ENCODE peak calls at places on chromosomes 4 and X, in eight cellular contexts. One of them, this sample, is unnamed.

GRCh38 chr4:40909363-40909876 is 159.7 kb downstream of the NSUN7 start:
- DNase-seq in body of pancreas: no peak
- DNase-seq in pancreas: no peak
- DNase-seq in Peyer's patch: no peak
- DNase-seq in OCI-LY7: no peak
- DNase-seq in spleen: no peak
- DNase-seq in lower leg skin: no peak
- DNase-seq in ovary: no peak
- DNase-seq in this sample: peak

GRCh38 chr4:37749398-37749988 is 63.3 kb upstream of the RELL1 start:
- DNase-seq in OCI-LY7: peak
- DNase-seq in body of pancreas: no peak
- DNase-seq in lower leg skin: no peak
- DNase-seq in ovary: no peak
- DNase-seq in spleen: no peak
- DNase-seq in Peyer's patch: no peak
- DNase-seq in pancreas: no peak
- DNase-seq in this sample: no peak

GRCh38 chrX:109911046-109911445 is 91.9 kb upstream of the TMEM164 start:
- DNase-seq in ovary: no peak
- DNase-seq in body of pancreas: no peak
- DNase-seq in Peyer's patch: no peak
- DNase-seq in OCI-LY7: no peak
- DNase-seq in lower leg skin: no peak
- DNase-seq in pancreas: no peak
- DNase-seq in spleen: no peak
- DNase-seq in this sample: no peak

GRCh38 chr4:86497980-86498379 is 96.1 kb upstream of the PTPN13 start:
- DNase-seq in Peyer's patch: no peak
- DNase-seq in body of pancreas: no peak
- DNase-seq in lower leg skin: peak
- DNase-seq in OCI-LY7: no peak
- DNase-seq in spleen: no peak
- DNase-seq in ovary: no peak
- DNase-seq in pancreas: no peak
- DNase-seq in this sample: no peak

GRCh38 chr4:81607947-81608346 is 136.2 kb upstream of the RASGEF1B start:
- DNase-seq in OCI-LY7: no peak
- DNase-seq in pancreas: no peak
- DNase-seq in Peyer's patch: no peak
- DNase-seq in ovary: no peak
- DNase-seq in spleen: no peak
- DNase-seq in body of pancreas: peak
- DNase-seq in lower leg skin: no peak
- DNase-seq in this sample: no peak

GRCh38 chr4:89305028-89305427 is 2.6 kb downstream of the GPRIN3 start:
- DNase-seq in pancreas: no peak
- DNase-seq in ovary: no peak
- DNase-seq in spleen: no peak
- DNase-seq in OCI-LY7: no peak
- DNase-seq in Peyer's patch: no peak
- DNase-seq in lower leg skin: no peak
- DNase-seq in body of pancreas: no peak
- DNase-seq in this sample: no peak

GRCh38 chr4:182743815-182744214 is 173.4 kb downstream of the DCTD start:
- DNase-seq in ovary: no peak
- DNase-seq in pancreas: no peak
- DNase-seq in Peyer's patch: no peak
- DNase-seq in lower leg skin: no peak
- DNase-seq in spleen: no peak
- DNase-seq in OCI-LY7: no peak
- DNase-seq in body of pancreas: no peak
- DNase-seq in this sample: no peak

GRCh38 chr4:89719536-89719935 is 117.4 kb downstream of the SNCA start:
- DNase-seq in spleen: no peak
- DNase-seq in ovary: no peak
- DNase-seq in Peyer's patch: no peak
- DNase-seq in pancreas: no peak
- DNase-seq in body of pancreas: no peak
- DNase-seq in lower leg skin: no peak
- DNase-seq in OCI-LY7: no peak
- DNase-seq in this sample: no peak

GRCh38 chr4:122963222-122963621 is 40.8 kb upstream of the NUDT6 start:
- DNase-seq in lower leg skin: no peak
- DNase-seq in spleen: no peak
- DNase-seq in ovary: no peak
- DNase-seq in body of pancreas: no peak
- DNase-seq in Peyer's patch: no peak
- DNase-seq in pancreas: no peak
- DNase-seq in OCI-LY7: no peak
- DNase-seq in this sample: no peak

GRCh38 chr4:152094851-152095700 is 334.3 kb upstream of the GATB start:
- DNase-seq in ovary: no peak
- DNase-seq in body of pancreas: no peak
- DNase-seq in lower leg skin: peak
- DNase-seq in Peyer's patch: no peak
- DNase-seq in OCI-LY7: no peak
- DNase-seq in spleen: no peak
- DNase-seq in pancreas: no peak
- DNase-seq in this sample: peak

GRCh38 chrX:43655151-43655676 is 885 bp upstream of the MAOA start:
- DNase-seq in OCI-LY7: no peak
- DNase-seq in spleen: no peak
- DNase-seq in body of pancreas: peak
- DNase-seq in lower leg skin: peak
- DNase-seq in Peyer's patch: peak
- DNase-seq in pancreas: peak
- DNase-seq in ovary: peak
- DNase-seq in this sample: no peak

GRCh38 chrX:17944833-17945497 is 83.9 kb upstream of the RAI2 start:
- DNase-seq in OCI-LY7: peak
- DNase-seq in Peyer's patch: no peak
- DNase-seq in body of pancreas: no peak
- DNase-seq in lower leg skin: no peak
- DNase-seq in ovary: no peak
- DNase-seq in pancreas: no peak
- DNase-seq in spleen: no peak
- DNase-seq in this sample: no peak

GRCh38 chrX:16993791-16994318 is 47.4 kb downstream of the REPS2 start:
- DNase-seq in pancreas: no peak
- DNase-seq in OCI-LY7: no peak
- DNase-seq in lower leg skin: no peak
- DNase-seq in ovary: no peak
- DNase-seq in body of pancreas: no peak
- DNase-seq in Peyer's patch: no peak
- DNase-seq in spleen: no peak
- DNase-seq in this sample: no peak

GRCh38 chr4:53592128-53592527 is 842 bp upstream of the LNX1 start:
- DNase-seq in lower leg skin: no peak
- DNase-seq in Peyer's patch: peak
- DNase-seq in body of pancreas: peak
- DNase-seq in pancreas: peak
- DNase-seq in spleen: no peak
- DNase-seq in OCI-LY7: no peak
- DNase-seq in ovary: no peak
- DNase-seq in this sample: no peak

GRCh38 chr4:98509641-98510170 is 148.7 kb downstream of the TSPAN5 start:
- DNase-seq in pancreas: no peak
- DNase-seq in OCI-LY7: no peak
- DNase-seq in body of pancreas: no peak
- DNase-seq in Peyer's patch: no peak
- DNase-seq in spleen: no peak
- DNase-seq in lower leg skin: no peak
- DNase-seq in ovary: no peak
- DNase-seq in this sample: no peak

GRCh38 chr4:38568768-38569167 is 95.2 kb upstream of the KLF3 start:
- DNase-seq in OCI-LY7: no peak
- DNase-seq in pancreas: no peak
- DNase-seq in Peyer's patch: no peak
- DNase-seq in ovary: no peak
- DNase-seq in body of pancreas: no peak
- DNase-seq in lower leg skin: no peak
- DNase-seq in spleen: no peak
- DNase-seq in this sample: no peak

GRCh38 chr4:80202190-80202711 is 4.9 kb downstream of the PRDM8 start:
- DNase-seq in lower leg skin: peak
- DNase-seq in pancreas: peak
- DNase-seq in ovary: peak
- DNase-seq in OCI-LY7: peak
- DNase-seq in body of pancreas: peak
- DNase-seq in spleen: peak
- DNase-seq in Peyer's patch: peak
- DNase-seq in this sample: no peak
- TF ChIP-seq CTCF in lower leg skin: no peak
- TF ChIP-seq CTCF in pancreas: peak
- TF ChIP-seq CTCF in ovary: peak
- TF ChIP-seq CTCF in OCI-LY7: peak
- TF ChIP-seq CTCF in body of pancreas: peak
- TF ChIP-seq CTCF in spleen: peak
- TF ChIP-seq CTCF in Peyer's patch: peak
- TF ChIP-seq CTCF in this sample: peak

GRCh38 chrX:101427954-101428353 is 19.9 kb downstream of the HNRNPH2 start:
- DNase-seq in pancreas: no peak
- DNase-seq in OCI-LY7: no peak
- DNase-seq in lower leg skin: no peak
- DNase-seq in ovary: no peak
- DNase-seq in body of pancreas: no peak
- DNase-seq in spleen: no peak
- DNase-seq in Peyer's patch: no peak
- DNase-seq in this sample: no peak

GRCh38 chrX:101429934-101430333 is 21.9 kb downstream of the HNRNPH2 start:
- DNase-seq in body of pancreas: no peak
- DNase-seq in Peyer's patch: no peak
- DNase-seq in ovary: no peak
- DNase-seq in pancreas: no peak
- DNase-seq in lower leg skin: no peak
- DNase-seq in OCI-LY7: no peak
- DNase-seq in spleen: no peak
- DNase-seq in this sample: no peak

DNA sequence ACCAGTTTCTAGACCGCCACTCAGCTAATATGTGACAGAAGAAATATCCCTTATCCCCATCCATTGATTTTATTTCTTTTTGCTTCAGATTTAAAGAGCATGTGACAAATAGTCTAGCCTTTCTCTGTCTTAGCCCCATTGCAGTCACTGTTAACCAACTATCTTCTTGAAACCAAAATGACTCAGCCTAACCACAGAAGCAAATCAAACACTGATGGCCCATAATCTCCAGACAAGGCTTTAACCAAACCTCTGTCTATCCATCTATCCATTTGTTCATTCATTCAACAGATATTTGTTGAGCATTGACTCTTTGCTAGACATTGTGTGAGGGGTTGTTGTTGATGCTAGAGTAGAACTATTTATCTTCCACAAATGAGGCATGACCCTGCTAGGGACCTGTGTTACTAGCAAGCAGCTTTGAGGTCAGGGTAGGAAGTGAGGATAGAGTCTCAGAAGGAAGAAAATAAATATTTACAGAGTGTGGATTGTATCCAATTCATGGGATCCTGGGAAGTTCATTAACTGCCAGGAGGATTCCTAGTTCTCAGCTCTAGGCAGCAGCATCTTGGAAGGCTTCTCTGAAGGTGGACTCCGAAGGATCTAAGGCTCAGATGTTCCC is 22.5 kb downstream of the HNRNPH2 start:
- DNase-seq in ovary: no peak
- DNase-seq in lower leg skin: no peak
- DNase-seq in Peyer's patch: no peak
- DNase-seq in body of pancreas: no peak
- DNase-seq in OCI-LY7: no peak
- DNase-seq in spleen: no peak
- DNase-seq in pancreas: no peak
- DNase-seq in this sample: no peak
- H3K4me3 ChIP-seq in ovary: no peak
- H3K4me3 ChIP-seq in lower leg skin: no peak
- H3K4me3 ChIP-seq in Peyer's patch: no peak
- H3K4me3 ChIP-seq in body of pancreas: no peak
- H3K4me3 ChIP-seq in OCI-LY7: no peak
- H3K4me3 ChIP-seq in spleen: no peak
- H3K4me3 ChIP-seq in pancreas: no peak
- H3K4me3 ChIP-seq in this sample: no peak

GRCh38 chrX:153650959-153651358 is 4.0 kb downstream of the DUSP9 start:
- DNase-seq in body of pancreas: no peak
- DNase-seq in OCI-LY7: no peak
- DNase-seq in Peyer's patch: no peak
- DNase-seq in spleen: peak
- DNase-seq in ovary: no peak
- DNase-seq in lower leg skin: no peak
- DNase-seq in pancreas: no peak
- DNase-seq in this sample: no peak

GRCh38 chrX:153649178-153649914 is 2.3 kb downstream of the DUSP9 start:
- DNase-seq in spleen: peak
- DNase-seq in Peyer's patch: peak
- DNase-seq in OCI-LY7: peak
- DNase-seq in pancreas: peak
- DNase-seq in lower leg skin: no peak
- DNase-seq in body of pancreas: peak
- DNase-seq in ovary: peak
- DNase-seq in this sample: no peak

GRCh38 chrX:153649915-153650782 is 3.1 kb downstream of the DUSP9 start:
- DNase-seq in pancreas: peak
- DNase-seq in lower leg skin: no peak
- DNase-seq in ovary: peak
- DNase-seq in Peyer's patch: peak
- DNase-seq in body of pancreas: no peak
- DNase-seq in spleen: peak
- DNase-seq in OCI-LY7: no peak
- DNase-seq in this sample: no peak

GRCh38 chrX:153653556-153653955 is 6.6 kb downstream of the DUSP9 start:
- DNase-seq in Peyer's patch: no peak
- DNase-seq in OCI-LY7: no peak
- DNase-seq in ovary: no peak
- DNase-seq in body of pancreas: no peak
- DNase-seq in pancreas: no peak
- DNase-seq in lower leg skin: no peak
- DNase-seq in spleen: no peak
- DNase-seq in this sample: no peak

GRCh38 chrX:153651540-153652079 is 4.6 kb downstream of the DUSP9 start:
- DNase-seq in Peyer's patch: peak
- DNase-seq in lower leg skin: peak
- DNase-seq in body of pancreas: no peak
- DNase-seq in OCI-LY7: peak
- DNase-seq in pancreas: peak
- DNase-seq in spleen: peak
- DNase-seq in ovary: no peak
- DNase-seq in this sample: no peak
- TF ChIP-seq CTCF in Peyer's patch: no peak
- TF ChIP-seq CTCF in lower leg skin: no peak
- TF ChIP-seq CTCF in body of pancreas: peak
- TF ChIP-seq CTCF in OCI-LY7: peak
- TF ChIP-seq CTCF in pancreas: no peak
- TF ChIP-seq CTCF in spleen: no peak
- TF ChIP-seq CTCF in ovary: no peak
- TF ChIP-seq CTCF in this sample: peak

DNA sequence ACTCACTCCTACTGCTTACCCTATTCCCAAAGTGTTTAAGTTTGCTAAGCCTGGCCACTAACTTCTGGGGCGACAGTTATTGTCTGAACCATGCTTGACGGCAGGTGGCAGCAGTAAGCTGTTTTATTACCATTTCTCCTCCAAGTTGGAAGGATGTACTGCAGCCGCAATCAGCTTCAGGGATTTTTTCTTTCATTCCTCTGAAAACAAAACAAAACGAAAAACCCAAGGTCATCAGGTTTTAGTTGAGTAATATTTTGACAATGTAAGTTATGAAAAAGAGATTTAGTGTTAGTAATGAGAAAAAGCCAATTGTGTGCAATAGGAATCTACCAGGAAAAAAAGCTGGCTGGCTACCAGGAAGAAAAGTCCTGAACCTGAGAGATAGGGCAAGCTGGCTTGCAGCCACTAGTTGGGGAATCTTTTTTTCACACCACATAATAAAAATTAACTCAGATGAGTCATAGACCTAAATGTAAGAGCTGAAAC is 13.2 kb upstream of the RAB9B start:
- DNase-seq in Peyer's patch: peak
- DNase-seq in body of pancreas: peak
- DNase-seq in spleen: no peak
- DNase-seq in pancreas: peak
- DNase-seq in OCI-LY7: peak
- DNase-seq in ovary: peak
- DNase-seq in lower leg skin: no peak
- DNase-seq in this sample: peak
- H3K4me3 ChIP-seq in Peyer's patch: no peak
- H3K4me3 ChIP-seq in body of pancreas: no peak
- H3K4me3 ChIP-seq in spleen: no peak
- H3K4me3 ChIP-seq in pancreas: no peak
- H3K4me3 ChIP-seq in OCI-LY7: no peak
- H3K4me3 ChIP-seq in ovary: no peak
- H3K4me3 ChIP-seq in lower leg skin: no peak
- H3K4me3 ChIP-seq in this sample: no peak

This sample was measured in AG09309.